ENCODE peak calls at places on chromosomes 6 and 20, in ten cellular contexts. One of them, this sample, is unnamed.

GRCh38 chr6:19554356-19555225 is 282.6 kb upstream of the ID4 start:
- DNase-seq in WERI-Rb-1: peak
- DNase-seq in NCI-H1930: no peak
- DNase-seq in CD4-positive, alpha-beta T cell: no peak
- DNase-seq in left ventricle myocardium superior: no peak
- DNase-seq in heart left ventricle: no peak
- DNase-seq in iPS-NIHi11: no peak
- DNase-seq in tibial nerve: no peak
- DNase-seq in astrocyte of the spinal cord: no peak
- DNase-seq in RWPE1: no peak
- DNase-seq in this sample: no peak

GRCh38 chr6:70371454-70372105 is 41.7 kb upstream of the FAM135A start:
- DNase-seq in left ventricle myocardium superior: no peak
- DNase-seq in WERI-Rb-1: no peak
- DNase-seq in astrocyte of the spinal cord: peak
- DNase-seq in NCI-H1930: peak
- DNase-seq in heart left ventricle: no peak
- DNase-seq in RWPE1: peak
- DNase-seq in CD4-positive, alpha-beta T cell: no peak
- DNase-seq in iPS-NIHi11: peak
- DNase-seq in tibial nerve: no peak
- DNase-seq in this sample: peak

GRCh38 chr6:150841189-150841588 is 24.3 kb upstream of the MTHFD1L start:
- DNase-seq in CD4-positive, alpha-beta T cell: no peak
- DNase-seq in NCI-H1930: no peak
- DNase-seq in astrocyte of the spinal cord: no peak
- DNase-seq in heart left ventricle: no peak
- DNase-seq in WERI-Rb-1: no peak
- DNase-seq in left ventricle myocardium superior: no peak
- DNase-seq in tibial nerve: no peak
- DNase-seq in RWPE1: no peak
- DNase-seq in iPS-NIHi11: no peak
- DNase-seq in this sample: no peak

GRCh38 chr20:32278199-32278643 is 770 bp downstream of the KIF3B start:
- DNase-seq in iPS-NIHi11: no peak
- DNase-seq in astrocyte of the spinal cord: no peak
- DNase-seq in left ventricle myocardium superior: no peak
- DNase-seq in CD4-positive, alpha-beta T cell: peak
- DNase-seq in heart left ventricle: no peak
- DNase-seq in WERI-Rb-1: no peak
- DNase-seq in NCI-H1930: no peak
- DNase-seq in tibial nerve: no peak
- DNase-seq in RWPE1: peak
- DNase-seq in this sample: no peak

GRCh38 chr6:33710296-33711121 is 991 bp downstream of the UQCC2 start:
- DNase-seq in astrocyte of the spinal cord: no peak
- DNase-seq in WERI-Rb-1: peak
- DNase-seq in CD4-positive, alpha-beta T cell: no peak
- DNase-seq in tibial nerve: no peak
- DNase-seq in heart left ventricle: peak
- DNase-seq in NCI-H1930: no peak
- DNase-seq in left ventricle myocardium superior: no peak
- DNase-seq in iPS-NIHi11: no peak
- DNase-seq in RWPE1: no peak
- DNase-seq in this sample: no peak

GRCh38 chr6:140101367-140101766 is 726.9 kb upstream of the CITED2 start:
- DNase-seq in tibial nerve: no peak
- DNase-seq in heart left ventricle: no peak
- DNase-seq in left ventricle myocardium superior: no peak
- DNase-seq in astrocyte of the spinal cord: no peak
- DNase-seq in WERI-Rb-1: no peak
- DNase-seq in iPS-NIHi11: no peak
- DNase-seq in NCI-H1930: no peak
- DNase-seq in CD4-positive, alpha-beta T cell: no peak
- DNase-seq in RWPE1: no peak
- DNase-seq in this sample: no peak

GRCh38 chr6:146950351-146950835 is 253.8 kb upstream of the STXBP5 start:
- DNase-seq in tibial nerve: no peak
- DNase-seq in iPS-NIHi11: no peak
- DNase-seq in RWPE1: no peak
- DNase-seq in WERI-Rb-1: no peak
- DNase-seq in NCI-H1930: no peak
- DNase-seq in left ventricle myocardium superior: no peak
- DNase-seq in CD4-positive, alpha-beta T cell: no peak
- DNase-seq in astrocyte of the spinal cord: no peak
- DNase-seq in heart left ventricle: no peak
- DNase-seq in this sample: no peak

GRCh38 chr6:42339991-42340401 is 111.7 kb downstream of the TRERF1 start:
- DNase-seq in RWPE1: peak
- DNase-seq in NCI-H1930: no peak
- DNase-seq in CD4-positive, alpha-beta T cell: no peak
- DNase-seq in tibial nerve: no peak
- DNase-seq in left ventricle myocardium superior: no peak
- DNase-seq in astrocyte of the spinal cord: no peak
- DNase-seq in heart left ventricle: no peak
- DNase-seq in WERI-Rb-1: no peak
- DNase-seq in iPS-NIHi11: no peak
- DNase-seq in this sample: no peak

GRCh38 chr20:48164566-48165400 is 379.5 kb upstream of the SULF2 start:
- DNase-seq in NCI-H1930: no peak
- DNase-seq in astrocyte of the spinal cord: no peak
- DNase-seq in WERI-Rb-1: no peak
- DNase-seq in iPS-NIHi11: no peak
- DNase-seq in tibial nerve: no peak
- DNase-seq in left ventricle myocardium superior: no peak
- DNase-seq in CD4-positive, alpha-beta T cell: no peak
- DNase-seq in RWPE1: no peak
- DNase-seq in heart left ventricle: no peak
- DNase-seq in this sample: no peak

GRCh38 chr6:124924333-124924759 is 37.9 kb upstream of the RNF217 start:
- DNase-seq in astrocyte of the spinal cord: peak
- DNase-seq in NCI-H1930: no peak
- DNase-seq in iPS-NIHi11: no peak
- DNase-seq in left ventricle myocardium superior: no peak
- DNase-seq in tibial nerve: no peak
- DNase-seq in WERI-Rb-1: no peak
- DNase-seq in heart left ventricle: no peak
- DNase-seq in RWPE1: no peak
- DNase-seq in CD4-positive, alpha-beta T cell: no peak
- DNase-seq in this sample: no peak

GRCh38 chr6:6825986-6826901 is 237.7 kb downstream of the LY86 start:
- DNase-seq in left ventricle myocardium superior: peak
- DNase-seq in WERI-Rb-1: no peak
- DNase-seq in iPS-NIHi11: no peak
- DNase-seq in tibial nerve: no peak
- DNase-seq in RWPE1: no peak
- DNase-seq in NCI-H1930: no peak
- DNase-seq in astrocyte of the spinal cord: peak
- DNase-seq in heart left ventricle: peak
- DNase-seq in CD4-positive, alpha-beta T cell: no peak
- DNase-seq in this sample: no peak

GRCh38 chr6:98526465-98526864 is 307.9 kb upstream of the POU3F2 start:
- DNase-seq in RWPE1: no peak
- DNase-seq in left ventricle myocardium superior: no peak
- DNase-seq in astrocyte of the spinal cord: no peak
- DNase-seq in CD4-positive, alpha-beta T cell: no peak
- DNase-seq in heart left ventricle: no peak
- DNase-seq in NCI-H1930: no peak
- DNase-seq in WERI-Rb-1: no peak
- DNase-seq in tibial nerve: no peak
- DNase-seq in iPS-NIHi11: no peak
- DNase-seq in this sample: no peak

GRCh38 chr20:12090920-12091319 is 173.2 kb downstream of the BTBD3 start:
- DNase-seq in tibial nerve: no peak
- DNase-seq in CD4-positive, alpha-beta T cell: no peak
- DNase-seq in left ventricle myocardium superior: no peak
- DNase-seq in astrocyte of the spinal cord: no peak
- DNase-seq in heart left ventricle: no peak
- DNase-seq in RWPE1: no peak
- DNase-seq in iPS-NIHi11: no peak
- DNase-seq in WERI-Rb-1: no peak
- DNase-seq in NCI-H1930: no peak
- DNase-seq in this sample: no peak

GRCh38 chr20:911882-912600 is 4.1 kb downstream of the ANGPT4 start:
- DNase-seq in WERI-Rb-1: no peak
- DNase-seq in NCI-H1930: no peak
- DNase-seq in astrocyte of the spinal cord: no peak
- DNase-seq in tibial nerve: no peak
- DNase-seq in RWPE1: no peak
- DNase-seq in left ventricle myocardium superior: no peak
- DNase-seq in iPS-NIHi11: peak
- DNase-seq in heart left ventricle: no peak
- DNase-seq in CD4-positive, alpha-beta T cell: no peak
- DNase-seq in this sample: peak

GRCh38 chr6:38542031-38542430 is 97.7 kb downstream of the BTBD9 start:
- DNase-seq in RWPE1: no peak
- DNase-seq in WERI-Rb-1: no peak
- DNase-seq in tibial nerve: no peak
- DNase-seq in NCI-H1930: no peak
- DNase-seq in astrocyte of the spinal cord: peak
- DNase-seq in left ventricle myocardium superior: no peak
- DNase-seq in heart left ventricle: no peak
- DNase-seq in iPS-NIHi11: no peak
- DNase-seq in CD4-positive, alpha-beta T cell: no peak
- DNase-seq in this sample: no peak

GRCh38 chr6:129006685-129007514 is 124.0 kb downstream of the LAMA2 start:
- DNase-seq in iPS-NIHi11: no peak
- DNase-seq in left ventricle myocardium superior: no peak
- DNase-seq in CD4-positive, alpha-beta T cell: no peak
- DNase-seq in RWPE1: no peak
- DNase-seq in heart left ventricle: no peak
- DNase-seq in NCI-H1930: no peak
- DNase-seq in tibial nerve: no peak
- DNase-seq in astrocyte of the spinal cord: no peak
- DNase-seq in WERI-Rb-1: peak
- DNase-seq in this sample: no peak

GRCh38 chr6:125753218-125753936 is 3.9 kb downstream of the HEY2 start:
- DNase-seq in heart left ventricle: peak
- DNase-seq in CD4-positive, alpha-beta T cell: no peak
- DNase-seq in tibial nerve: no peak
- DNase-seq in WERI-Rb-1: no peak
- DNase-seq in iPS-NIHi11: no peak
- DNase-seq in left ventricle myocardium superior: no peak
- DNase-seq in astrocyte of the spinal cord: peak
- DNase-seq in RWPE1: no peak
- DNase-seq in NCI-H1930: no peak
- DNase-seq in this sample: peak

GRCh38 chr6:30964075-30964474 is 19.4 kb upstream of the MUC21 start:
- DNase-seq in NCI-H1930: no peak
- DNase-seq in iPS-NIHi11: no peak
- DNase-seq in heart left ventricle: no peak
- DNase-seq in CD4-positive, alpha-beta T cell: no peak
- DNase-seq in RWPE1: no peak
- DNase-seq in left ventricle myocardium superior: no peak
- DNase-seq in WERI-Rb-1: no peak
- DNase-seq in astrocyte of the spinal cord: peak
- DNase-seq in tibial nerve: no peak
- DNase-seq in this sample: no peak

GRCh38 chr20:60233006-60233405 is 274.8 kb downstream of the CDH26 start:
- DNase-seq in astrocyte of the spinal cord: no peak
- DNase-seq in iPS-NIHi11: no peak
- DNase-seq in WERI-Rb-1: no peak
- DNase-seq in tibial nerve: no peak
- DNase-seq in CD4-positive, alpha-beta T cell: no peak
- DNase-seq in left ventricle myocardium superior: no peak
- DNase-seq in heart left ventricle: no peak
- DNase-seq in NCI-H1930: no peak
- DNase-seq in RWPE1: no peak
- DNase-seq in this sample: no peak

GRCh38 chr6:111552999-111553398 is 52.7 kb downstream of the TRAF3IP2 start:
- DNase-seq in CD4-positive, alpha-beta T cell: no peak
- DNase-seq in WERI-Rb-1: no peak
- DNase-seq in heart left ventricle: no peak
- DNase-seq in astrocyte of the spinal cord: no peak
- DNase-seq in NCI-H1930: no peak
- DNase-seq in tibial nerve: no peak
- DNase-seq in iPS-NIHi11: no peak
- DNase-seq in left ventricle myocardium superior: peak
- DNase-seq in RWPE1: no peak
- DNase-seq in this sample: no peak

GRCh38 chr6:17962436-17963031 is 24.9 kb downstream of the KIF13A start:
- DNase-seq in iPS-NIHi11: peak
- DNase-seq in NCI-H1930: no peak
- DNase-seq in WERI-Rb-1: peak
- DNase-seq in left ventricle myocardium superior: peak
- DNase-seq in astrocyte of the spinal cord: peak
- DNase-seq in tibial nerve: no peak
- DNase-seq in CD4-positive, alpha-beta T cell: no peak
- DNase-seq in heart left ventricle: peak
- DNase-seq in RWPE1: peak
- DNase-seq in this sample: no peak

GRCh38 chr6:87421576-87421975 is 13.8 kb downstream of the CFAP206 start:
- DNase-seq in NCI-H1930: no peak
- DNase-seq in tibial nerve: no peak
- DNase-seq in RWPE1: peak
- DNase-seq in left ventricle myocardium superior: no peak
- DNase-seq in iPS-NIHi11: no peak
- DNase-seq in WERI-Rb-1: no peak
- DNase-seq in heart left ventricle: no peak
- DNase-seq in astrocyte of the spinal cord: no peak
- DNase-seq in CD4-positive, alpha-beta T cell: no peak
- DNase-seq in this sample: no peak

GRCh38 chr6:111764238-111765182 is 108.7 kb downstream of the FYN start:
- DNase-seq in left ventricle myocardium superior: no peak
- DNase-seq in tibial nerve: no peak
- DNase-seq in iPS-NIHi11: peak
- DNase-seq in CD4-positive, alpha-beta T cell: no peak
- DNase-seq in RWPE1: no peak
- DNase-seq in heart left ventricle: no peak
- DNase-seq in NCI-H1930: no peak
- DNase-seq in astrocyte of the spinal cord: peak
- DNase-seq in WERI-Rb-1: no peak
- DNase-seq in this sample: no peak

GRCh38 chr6:38170666-38171065 is 351.1 kb downstream of the ZFAND3 start:
- DNase-seq in CD4-positive, alpha-beta T cell: no peak
- DNase-seq in NCI-H1930: no peak
- DNase-seq in iPS-NIHi11: no peak
- DNase-seq in tibial nerve: no peak
- DNase-seq in WERI-Rb-1: no peak
- DNase-seq in heart left ventricle: no peak
- DNase-seq in RWPE1: no peak
- DNase-seq in left ventricle myocardium superior: no peak
- DNase-seq in astrocyte of the spinal cord: no peak
- DNase-seq in this sample: no peak

GRCh38 chr20:4809707-4810106 is 88.0 kb downstream of the PRND start:
- DNase-seq in astrocyte of the spinal cord: no peak
- DNase-seq in iPS-NIHi11: no peak
- DNase-seq in CD4-positive, alpha-beta T cell: no peak
- DNase-seq in tibial nerve: no peak
- DNase-seq in NCI-H1930: no peak
- DNase-seq in WERI-Rb-1: no peak
- DNase-seq in heart left ventricle: no peak
- DNase-seq in left ventricle myocardium superior: no peak
- DNase-seq in RWPE1: no peak
- DNase-seq in this sample: no peak

GRCh38 chr6:106162926-106163325 is 76.8 kb downstream of the PRDM1 start:
- DNase-seq in CD4-positive, alpha-beta T cell: no peak
- DNase-seq in NCI-H1930: no peak
- DNase-seq in left ventricle myocardium superior: no peak
- DNase-seq in WERI-Rb-1: no peak
- DNase-seq in RWPE1: no peak
- DNase-seq in iPS-NIHi11: no peak
- DNase-seq in tibial nerve: no peak
- DNase-seq in astrocyte of the spinal cord: peak
- DNase-seq in heart left ventricle: no peak
- DNase-seq in this sample: no peak

GRCh38 chr20:13220194-13220856 is 749 bp upstream of the ISM1 start:
- DNase-seq in NCI-H1930: peak
- DNase-seq in astrocyte of the spinal cord: peak
- DNase-seq in WERI-Rb-1: peak
- DNase-seq in iPS-NIHi11: peak
- DNase-seq in heart left ventricle: peak
- DNase-seq in CD4-positive, alpha-beta T cell: peak
- DNase-seq in tibial nerve: peak
- DNase-seq in RWPE1: peak
- DNase-seq in left ventricle myocardium superior: peak
- DNase-seq in this sample: no peak

GRCh38 chr20:3890999-3891929 is 2.1 kb downstream of the PANK2 start:
- DNase-seq in CD4-positive, alpha-beta T cell: no peak
- DNase-seq in heart left ventricle: no peak
- DNase-seq in NCI-H1930: no peak
- DNase-seq in WERI-Rb-1: no peak
- DNase-seq in left ventricle myocardium superior: no peak
- DNase-seq in iPS-NIHi11: no peak
- DNase-seq in RWPE1: no peak
- DNase-seq in astrocyte of the spinal cord: no peak
- DNase-seq in tibial nerve: no peak
- DNase-seq in this sample: no peak

This sample was measured in HCT116.